ENCODE peak calls at places on chromosomes 3 and 15, in nine cellular contexts. Y is cardiac muscle cell, D is body of pancreas, P is upper lobe of right lung, Q is left ventricle myocardium inferior, N is HAP-1, W is neural progenitor cell, M is uterus, C is fibroblast of lung. A is an unnamed sample.

GRCh38 chr3:110608566-110608965 is 463.1 kb upstream of the NECTIN3 start:
- DNase-seq in Y (peak; percentile 40), D (no peak), P (no peak), Q (no peak), N (no peak), W (no peak), M (no peak), C (peak; percentile 67), A (no peak)

GRCh38 chr3:183114779-183115178 is 15.5 kb upstream of the MCCC1 start:
- DNase-seq in Y (no peak), D (no peak), P (no peak), Q (no peak), N (no peak), W (peak; percentile 64), M (no peak), C (no peak), A (no peak)

GRCh38 chr3:41688595-41689380 is 273.1 kb downstream of the ULK4 start:
- DNase-seq in Y (peak; percentile 79), D (no peak), P (no peak), Q (no peak), N (no peak), W (no peak), M (no peak), C (peak; percentile 89), A (no peak)

GRCh38 chr3:116442331-116443021 is 2.8 kb downstream of the LSAMP start:
- DNase-seq in Y (no peak), D (no peak), P (no peak), Q (no peak), N (no peak), W (peak; percentile 7), M (no peak), C (no peak), A (no peak)

GRCh38 chr3:40637891-40638290 is 113.1 kb downstream of the ZNF621 start:
- DNase-seq in Y (no peak), D (no peak), P (no peak), Q (no peak), N (no peak), W (no peak), M (no peak), C (no peak), A (no peak)

GRCh38 chr3:134249935-134250716 is 533 bp downstream of the RYK start:
- DNase-seq in Y (peak; percentile 54), D (peak; percentile 61), P (peak; percentile 87), Q (peak; percentile 64), N (peak; percentile 72), W (peak; percentile 79), M (peak; percentile 57), C (peak; percentile 53), A (no peak)

GRCh38 chr3:128847631-128848370 is 31.6 kb upstream of the ACAD9 start:
- DNase-seq in Y (no peak), D (no peak), P (no peak), Q (no peak), N (no peak), W (no peak), M (no peak), C (no peak), A (no peak)

GRCh38 chr15:63048986-63049665 is 6.6 kb downstream of the TPM1 start:
- DNase-seq in Y (peak; percentile 57), D (peak; percentile 51), P (peak; percentile 72), Q (peak; percentile 59), N (peak; percentile 80), W (peak; percentile 65), M (peak; percentile 42), C (peak; percentile 67), A (no peak)

GRCh38 chr3:27357665-27358258 is 11.4 kb downstream of the NEK10 start:
- DNase-seq in Y (peak; percentile 73), D (peak; percentile 54), P (no peak), Q (no peak), N (peak; percentile 80), W (peak; percentile 73), M (no peak), C (peak; percentile 39), A (peak; percentile 50)

GRCh38 chr3:50600141-50600753 is 11.3 kb downstream of the CISH start:
- DNase-seq in Y (no peak), D (peak; percentile 57), P (peak; percentile 72), Q (no peak), N (no peak), W (no peak), M (no peak), C (no peak), A (no peak)

GRCh38 chr3:112074616-112075497 is 11.3 kb upstream of the C3orf52 start:
- DNase-seq in Y (peak; percentile 87), D (peak; percentile 68), P (peak; percentile 79), Q (no peak), N (no peak), W (no peak), M (no peak), C (peak; percentile 98), A (no peak)

GRCh38 chr3:46566040-46566631 is at the start of gene LRRC2:
- DNase-seq in Y (peak; percentile 85), D (peak; percentile 53), P (peak; percentile 67), Q (peak; percentile 78), N (peak; percentile 57), W (peak; percentile 55), M (peak; percentile 77), C (peak; percentile 63), A (no peak)

GRCh38 chr15:57517027-57517671 is 74.6 kb upstream of the MYZAP start:
- DNase-seq in Y (no peak), D (no peak), P (no peak), Q (no peak), N (no peak), W (no peak), M (no peak), C (no peak), A (no peak)

GRCh38 chr3:71565326-71565725 is 18.2 kb downstream of the FOXP1 start:
- DNase-seq in Y (no peak), D (no peak), P (no peak), Q (no peak), N (no peak), W (no peak), M (no peak), C (no peak), A (no peak)

GRCh38 chr3:30750967-30751366 is 143.5 kb downstream of the GADL1 start:
- DNase-seq in Y (no peak), D (peak; percentile 15), P (no peak), Q (no peak), N (peak; percentile 77), W (peak; percentile 77), M (no peak), C (no peak), A (no peak)

GRCh38 chr3:42911551-42911950 is 5.6 kb downstream of the ZNF662 start:
- DNase-seq in Y (no peak), D (no peak), P (no peak), Q (no peak), N (no peak), W (no peak), M (no peak), C (no peak), A (no peak)

GRCh38 chr15:68335251-68335650 is 57.7 kb downstream of the FEM1B start:
- DNase-seq in Y (no peak), D (peak; percentile 63), P (no peak), Q (peak; percentile 52), N (no peak), W (no peak), M (peak; percentile 46), C (peak; percentile 23), A (no peak)

GRCh38 chr15:65044724-65045481 is at the start of gene SLC51B:
- DNase-seq in Y (no peak), D (no peak), P (peak; percentile 78), Q (peak; percentile 72), N (no peak), W (no peak), M (no peak), C (no peak), A (no peak)

DNA sequence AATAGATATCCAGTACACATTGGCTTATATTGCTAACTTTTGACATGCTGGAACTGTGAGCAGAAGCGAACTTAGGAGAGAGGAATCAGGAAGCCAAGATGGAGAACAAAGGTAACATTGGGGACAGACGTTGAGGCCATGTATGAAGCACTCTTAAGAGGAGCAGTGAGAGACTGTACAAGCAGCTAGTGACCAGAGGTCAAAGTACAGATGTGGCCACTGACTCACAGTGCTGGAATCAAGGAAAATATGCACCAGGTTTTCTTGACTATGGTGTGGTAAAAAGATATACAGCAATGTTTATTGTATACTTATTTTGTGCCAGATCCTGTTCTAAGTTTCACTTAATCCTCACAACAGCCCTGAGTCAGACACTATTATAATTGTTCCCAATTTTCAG is 2.0 kb upstream of the IL20RB start:
- DNase-seq in Y (peak; percentile 79), D (no peak), P (no peak), Q (no peak), N (no peak), W (no peak), M (no peak), C (peak; percentile 94), A (no peak)
- H3K4me3 ChIP-seq in Y (no peak overlapping the region), D (no peak overlapping the region), P (no peak overlapping the region), Q (no peak overlapping the region), N (no peak overlapping the region), W (no peak overlapping the region), M (no peak overlapping the region), C (no peak overlapping the region), A (no peak overlapping the region)

GRCh38 chr15:73983773-73984172 is 8.3 kb downstream of the STOML1 start:
- DNase-seq in Y (no peak), D (no peak), P (peak; percentile 54), Q (no peak), N (peak; percentile 7), W (no peak), M (no peak), C (no peak), A (no peak)
- H3K4me1 ChIP-seq in Y (peaks cover 9% of the 10 kb centered on the region), D (peaks cover 35% of the 10 kb centered on the region), P (peaks cover 56% of the 10 kb centered on the region), Q (peaks cover 82% of the 10 kb centered on the region), N (no peaks in the 10 kb centered on the region), W (no peaks in the 10 kb centered on the region), M (peaks cover 7% of the 10 kb centered on the region), C (peaks cover 54% of the 10 kb centered on the region), A (no peaks in the 10 kb centered on the region)

GRCh38 chr15:38070778-38071177 is 136.3 kb downstream of the TMCO5A start:
- DNase-seq in Y (no peak), D (no peak), P (no peak), Q (no peak), N (no peak), W (no peak), M (no peak), C (peak; percentile 20), A (no peak)

GRCh38 chr15:38069506-38069905 is 135.1 kb downstream of the TMCO5A start:
- DNase-seq in Y (peak; percentile 80), D (no peak), P (peak; percentile 66), Q (no peak), N (peak; percentile 30), W (peak; percentile 7), M (peak; percentile 17), C (peak; percentile 91), A (no peak)

GRCh38 chr15:38072507-38073277 is 138.3 kb downstream of the TMCO5A start:
- DNase-seq in Y (peak; percentile 91), D (peak; percentile 48), P (peak; percentile 84), Q (peak; percentile 76), N (peak; percentile 85), W (peak; percentile 96), M (peak; percentile 61), C (peak; percentile 81), A (peak; percentile 50)

GRCh38 chr15:38072007-38072506 is 137.6 kb downstream of the TMCO5A start:
- DNase-seq in Y (no peak), D (no peak), P (no peak), Q (peak; percentile 18), N (no peak), W (no peak), M (no peak), C (no peak), A (no peak)

GRCh38 chr15:38071211-38071972 is 137.0 kb downstream of the TMCO5A start:
- DNase-seq in Y (no peak), D (no peak), P (no peak), Q (no peak), N (no peak), W (no peak), M (no peak), C (no peak), A (no peak)
- H3K4me3 ChIP-seq in Y (no peak overlapping the region), D (no peak overlapping the region), P (no peak overlapping the region), Q (no peak overlapping the region), N (no peak overlapping the region), W (no peak overlapping the region), M (no peak overlapping the region), C (no peak overlapping the region), A (no peak overlapping the region)

GRCh38 chr3:196648856-196649255 is 9.4 kb downstream of the NRROS start:
- DNase-seq in Y (no peak), D (no peak), P (no peak), Q (no peak), N (no peak), W (no peak), M (no peak), C (peak; percentile 7), A (no peak)
- H3K4me1 ChIP-seq in Y (no peaks in the 10 kb centered on the region), D (no peaks in the 10 kb centered on the region), P (peaks cover 26% of the 10 kb centered on the region), Q (peaks cover 36% of the 10 kb centered on the region), N (peaks cover 3% of the 10 kb centered on the region), W (peaks cover 5% of the 10 kb centered on the region), M (no peaks in the 10 kb centered on the region), C (peaks cover 3% of the 10 kb centered on the region), A (peaks cover 5% of the 10 kb centered on the region)

A was measured in iPS DF 6.9.